ENCODE peak calls at places on chromosomes 16 and 17, in ten cellular contexts. One of them, this sample, is unnamed.

GRCh38 chr16:68423771-68424170 is 24.5 kb downstream of the SMPD3 start:
- DNase-seq in breast epithelium: peak
- DNase-seq in IMR-90: no peak
- DNase-seq in transverse colon: no peak
- DNase-seq in stomach: no peak
- DNase-seq in suprapubic skin: no peak
- DNase-seq in body of pancreas: no peak
- DNase-seq in sigmoid colon: no peak
- DNase-seq in esophagus squamous epithelium: no peak
- DNase-seq in Peyer's patch: no peak
- DNase-seq in this sample: no peak

GRCh38 chr16:50861926-50862325 is 120.0 kb downstream of the CYLD start:
- DNase-seq in breast epithelium: no peak
- DNase-seq in IMR-90: peak
- DNase-seq in transverse colon: no peak
- DNase-seq in stomach: no peak
- DNase-seq in suprapubic skin: no peak
- DNase-seq in body of pancreas: no peak
- DNase-seq in sigmoid colon: no peak
- DNase-seq in esophagus squamous epithelium: no peak
- DNase-seq in Peyer's patch: no peak
- DNase-seq in this sample: no peak

GRCh38 chr16:2150418-2151187 is 2.2 kb downstream of the RAB26 start:
- DNase-seq in breast epithelium: no peak
- DNase-seq in IMR-90: peak
- DNase-seq in transverse colon: peak
- DNase-seq in stomach: peak
- DNase-seq in suprapubic skin: peak
- DNase-seq in body of pancreas: peak
- DNase-seq in sigmoid colon: no peak
- DNase-seq in esophagus squamous epithelium: no peak
- DNase-seq in Peyer's patch: no peak
- DNase-seq in this sample: no peak

GRCh38 chr16:70602831-70603230 is 43.5 kb upstream of the IL34 start:
- DNase-seq in breast epithelium: no peak
- DNase-seq in IMR-90: no peak
- DNase-seq in transverse colon: no peak
- DNase-seq in stomach: no peak
- DNase-seq in suprapubic skin: no peak
- DNase-seq in body of pancreas: no peak
- DNase-seq in sigmoid colon: no peak
- DNase-seq in esophagus squamous epithelium: no peak
- DNase-seq in Peyer's patch: no peak
- DNase-seq in this sample: no peak

GRCh38 chr17:11369570-11369969 is 128.6 kb downstream of the SHISA6 start:
- DNase-seq in breast epithelium: no peak
- DNase-seq in IMR-90: no peak
- DNase-seq in transverse colon: no peak
- DNase-seq in stomach: no peak
- DNase-seq in suprapubic skin: no peak
- DNase-seq in body of pancreas: no peak
- DNase-seq in sigmoid colon: no peak
- DNase-seq in esophagus squamous epithelium: no peak
- DNase-seq in Peyer's patch: no peak
- DNase-seq in this sample: no peak

GRCh38 chr17:77824780-77825280 is 133.7 kb upstream of the TNRC6C start:
- DNase-seq in breast epithelium: no peak
- DNase-seq in IMR-90: no peak
- DNase-seq in transverse colon: no peak
- DNase-seq in stomach: no peak
- DNase-seq in suprapubic skin: no peak
- DNase-seq in body of pancreas: no peak
- DNase-seq in sigmoid colon: peak
- DNase-seq in esophagus squamous epithelium: no peak
- DNase-seq in Peyer's patch: no peak
- DNase-seq in this sample: no peak

GRCh38 chr16:1310832-1311200 is 1.4 kb downstream of the UBE2I start:
- DNase-seq in breast epithelium: no peak
- DNase-seq in IMR-90: no peak
- DNase-seq in transverse colon: no peak
- DNase-seq in stomach: peak
- DNase-seq in suprapubic skin: no peak
- DNase-seq in body of pancreas: no peak
- DNase-seq in sigmoid colon: no peak
- DNase-seq in esophagus squamous epithelium: no peak
- DNase-seq in Peyer's patch: no peak
- DNase-seq in this sample: no peak

GRCh38 chr17:6254036-6254435 is 180.9 kb downstream of the AIPL1 start:
- DNase-seq in breast epithelium: no peak
- DNase-seq in IMR-90: no peak
- DNase-seq in transverse colon: no peak
- DNase-seq in stomach: no peak
- DNase-seq in suprapubic skin: no peak
- DNase-seq in body of pancreas: no peak
- DNase-seq in sigmoid colon: no peak
- DNase-seq in esophagus squamous epithelium: no peak
- DNase-seq in Peyer's patch: no peak
- DNase-seq in this sample: no peak

GRCh38 chr17:16999931-17000625 is 28.2 kb upstream of the TNFRSF13B start:
- DNase-seq in breast epithelium: no peak
- DNase-seq in IMR-90: no peak
- DNase-seq in transverse colon: no peak
- DNase-seq in stomach: no peak
- DNase-seq in suprapubic skin: no peak
- DNase-seq in body of pancreas: no peak
- DNase-seq in sigmoid colon: peak
- DNase-seq in esophagus squamous epithelium: no peak
- DNase-seq in Peyer's patch: peak
- DNase-seq in this sample: no peak

GRCh38 chr17:16995930-16996329 is 24.0 kb upstream of the TNFRSF13B start:
- DNase-seq in breast epithelium: peak
- DNase-seq in IMR-90: no peak
- DNase-seq in transverse colon: no peak
- DNase-seq in stomach: no peak
- DNase-seq in suprapubic skin: no peak
- DNase-seq in body of pancreas: no peak
- DNase-seq in sigmoid colon: peak
- DNase-seq in esophagus squamous epithelium: no peak
- DNase-seq in Peyer's patch: peak
- DNase-seq in this sample: no peak

GRCh38 chr17:16994626-16995025 is 22.7 kb upstream of the TNFRSF13B start:
- DNase-seq in breast epithelium: no peak
- DNase-seq in IMR-90: no peak
- DNase-seq in transverse colon: no peak
- DNase-seq in stomach: no peak
- DNase-seq in suprapubic skin: no peak
- DNase-seq in body of pancreas: no peak
- DNase-seq in sigmoid colon: peak
- DNase-seq in esophagus squamous epithelium: no peak
- DNase-seq in Peyer's patch: no peak
- DNase-seq in this sample: no peak

GRCh38 chr17:17001076-17001777 is 29.3 kb upstream of the TNFRSF13B start:
- DNase-seq in breast epithelium: peak
- DNase-seq in IMR-90: no peak
- DNase-seq in transverse colon: no peak
- DNase-seq in stomach: no peak
- DNase-seq in suprapubic skin: no peak
- DNase-seq in body of pancreas: no peak
- DNase-seq in sigmoid colon: peak
- DNase-seq in esophagus squamous epithelium: no peak
- DNase-seq in Peyer's patch: peak
- DNase-seq in this sample: no peak

GRCh38 chr17:16997514-16998429 is 25.9 kb upstream of the TNFRSF13B start:
- DNase-seq in breast epithelium: peak
- DNase-seq in IMR-90: no peak
- DNase-seq in transverse colon: no peak
- DNase-seq in stomach: no peak
- DNase-seq in suprapubic skin: no peak
- DNase-seq in body of pancreas: no peak
- DNase-seq in sigmoid colon: peak
- DNase-seq in esophagus squamous epithelium: no peak
- DNase-seq in Peyer's patch: peak
- DNase-seq in this sample: peak
- TF ChIP-seq CTCF in breast epithelium: no peak
- TF ChIP-seq CTCF in IMR-90: no peak
- TF ChIP-seq CTCF in transverse colon: no peak
- TF ChIP-seq CTCF in stomach: no peak
- TF ChIP-seq CTCF in suprapubic skin: no peak
- TF ChIP-seq CTCF in body of pancreas: no peak
- TF ChIP-seq CTCF in sigmoid colon: no peak
- TF ChIP-seq CTCF in esophagus squamous epithelium: no peak
- TF ChIP-seq CTCF in Peyer's patch: no peak
- TF ChIP-seq CTCF in this sample: no peak

GRCh38 chr17:80718428-80718827 is 173.8 kb downstream of the RPTOR start:
- DNase-seq in breast epithelium: no peak
- DNase-seq in IMR-90: no peak
- DNase-seq in transverse colon: no peak
- DNase-seq in stomach: no peak
- DNase-seq in suprapubic skin: no peak
- DNase-seq in body of pancreas: no peak
- DNase-seq in sigmoid colon: no peak
- DNase-seq in esophagus squamous epithelium: no peak
- DNase-seq in Peyer's patch: no peak
- DNase-seq in this sample: no peak

GRCh38 chr17:80722656-80723055 is 178.0 kb downstream of the RPTOR start:
- DNase-seq in breast epithelium: no peak
- DNase-seq in IMR-90: no peak
- DNase-seq in transverse colon: no peak
- DNase-seq in stomach: no peak
- DNase-seq in suprapubic skin: no peak
- DNase-seq in body of pancreas: no peak
- DNase-seq in sigmoid colon: no peak
- DNase-seq in esophagus squamous epithelium: no peak
- DNase-seq in Peyer's patch: no peak
- DNase-seq in this sample: no peak

GRCh38 chr17:80719449-80719848 is 174.8 kb downstream of the RPTOR start:
- DNase-seq in breast epithelium: no peak
- DNase-seq in IMR-90: no peak
- DNase-seq in transverse colon: no peak
- DNase-seq in stomach: no peak
- DNase-seq in suprapubic skin: no peak
- DNase-seq in body of pancreas: no peak
- DNase-seq in sigmoid colon: no peak
- DNase-seq in esophagus squamous epithelium: no peak
- DNase-seq in Peyer's patch: no peak
- DNase-seq in this sample: no peak

GRCh38 chr17:80717661-80718060 is 173.0 kb downstream of the RPTOR start:
- DNase-seq in breast epithelium: no peak
- DNase-seq in IMR-90: no peak
- DNase-seq in transverse colon: no peak
- DNase-seq in stomach: no peak
- DNase-seq in suprapubic skin: no peak
- DNase-seq in body of pancreas: no peak
- DNase-seq in sigmoid colon: no peak
- DNase-seq in esophagus squamous epithelium: no peak
- DNase-seq in Peyer's patch: no peak
- DNase-seq in this sample: no peak

DNA sequence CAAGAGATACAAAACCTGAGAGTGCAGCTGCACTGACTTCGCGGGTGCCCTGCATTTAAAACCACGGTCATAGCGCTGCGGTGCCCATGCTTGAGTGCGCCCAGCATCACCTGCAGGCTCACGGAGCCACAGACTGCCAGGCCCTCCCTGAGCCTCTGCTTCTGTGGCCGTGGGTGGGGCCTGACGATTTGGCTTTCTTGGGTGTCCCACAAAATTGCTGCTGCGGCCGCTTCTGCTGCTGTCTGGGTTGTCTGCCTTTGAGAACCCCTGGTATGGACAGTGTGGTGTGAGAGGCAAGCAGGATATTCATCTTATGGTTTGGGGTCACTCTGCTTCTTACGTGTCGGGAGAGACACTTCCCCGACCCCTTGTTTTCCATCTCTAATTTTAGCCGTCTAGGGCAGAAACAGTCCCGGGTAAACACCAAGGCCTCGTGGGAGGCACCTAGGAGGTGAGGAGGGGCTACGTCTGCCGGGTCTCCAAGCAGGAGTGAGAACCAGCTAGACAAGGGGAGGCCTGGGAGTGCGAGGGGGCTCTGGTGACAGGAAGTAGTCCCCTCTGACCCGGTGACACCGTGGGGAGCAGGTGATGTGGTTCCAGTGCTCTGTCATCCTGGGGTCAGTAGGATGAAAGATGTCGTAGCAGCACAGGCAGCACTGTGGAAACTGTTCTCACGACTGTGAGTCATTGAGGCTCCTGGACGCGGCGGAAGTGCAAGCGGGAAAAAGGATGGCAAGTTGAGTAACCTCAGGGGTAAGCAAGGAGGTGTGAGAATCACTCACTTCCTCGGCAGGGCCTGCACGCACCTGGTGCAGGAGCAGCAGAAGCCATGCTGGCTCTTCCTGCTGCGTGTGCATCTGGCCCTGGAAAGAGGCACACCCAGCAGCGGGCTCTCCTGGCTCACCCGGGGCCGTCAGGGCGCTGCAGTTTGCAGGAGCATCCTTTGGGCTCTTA is 176.3 kb downstream of the RPTOR start:
- DNase-seq in breast epithelium: no peak
- DNase-seq in IMR-90: peak
- DNase-seq in transverse colon: peak
- DNase-seq in stomach: peak
- DNase-seq in suprapubic skin: no peak
- DNase-seq in body of pancreas: peak
- DNase-seq in sigmoid colon: no peak
- DNase-seq in esophagus squamous epithelium: no peak
- DNase-seq in Peyer's patch: peak
- DNase-seq in this sample: no peak
- H3K27ac ChIP-seq in breast epithelium: no peak
- H3K27ac ChIP-seq in IMR-90: peak
- H3K27ac ChIP-seq in transverse colon: peak
- H3K27ac ChIP-seq in stomach: no peak
- H3K27ac ChIP-seq in suprapubic skin: no peak
- H3K27ac ChIP-seq in body of pancreas: no peak
- H3K27ac ChIP-seq in sigmoid colon: no peak
- H3K27ac ChIP-seq in esophagus squamous epithelium: peak
- H3K27ac ChIP-seq in Peyer's patch: peak
- H3K27ac ChIP-seq in this sample: no peak

DNA sequence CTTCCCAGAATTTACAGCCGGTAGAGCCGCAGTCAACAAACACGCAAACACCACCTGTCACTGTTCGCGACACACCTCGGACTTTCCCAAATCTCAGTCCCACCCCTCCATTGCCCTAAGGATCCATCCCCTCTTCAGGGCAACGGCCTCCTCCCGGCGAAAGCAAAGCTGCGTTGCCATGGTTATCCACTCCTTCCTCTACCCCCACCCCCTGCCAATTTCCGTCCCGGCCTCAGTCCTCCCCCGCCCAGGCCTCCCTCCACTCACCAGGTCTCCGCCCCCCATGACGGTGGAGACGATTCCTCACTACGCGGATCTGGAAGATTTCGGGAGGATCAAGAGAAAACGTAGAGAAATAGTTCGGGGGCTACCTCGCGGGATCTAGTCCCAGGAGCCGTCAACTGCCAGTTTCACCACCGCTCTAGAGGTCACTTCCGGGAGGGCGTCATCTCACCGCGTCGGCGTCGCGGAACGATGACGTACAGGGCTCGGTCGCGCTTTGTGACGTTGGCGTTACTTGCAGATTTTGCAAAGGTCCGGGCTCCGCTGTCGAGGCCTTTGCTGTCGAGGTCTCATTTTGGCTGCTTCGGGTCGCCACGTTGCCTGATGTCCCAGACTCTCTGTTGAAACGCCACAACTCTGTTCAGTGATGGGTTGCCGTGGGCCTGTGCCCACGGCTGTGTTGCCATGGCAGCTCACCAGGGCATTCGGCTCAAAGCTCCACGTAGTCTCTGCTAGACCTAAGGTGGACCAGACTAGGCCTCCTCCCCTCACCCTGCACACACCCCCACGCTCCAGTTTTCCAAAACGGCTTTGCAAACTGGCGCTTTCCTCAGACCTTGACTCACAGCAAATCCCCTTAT is at the start of gene CWC25:
- DNase-seq in breast epithelium: peak
- DNase-seq in IMR-90: peak
- DNase-seq in transverse colon: peak
- DNase-seq in stomach: peak
- DNase-seq in suprapubic skin: peak
- DNase-seq in body of pancreas: peak
- DNase-seq in sigmoid colon: peak
- DNase-seq in esophagus squamous epithelium: peak
- DNase-seq in Peyer's patch: peak
- DNase-seq in this sample: peak
- TF ChIP-seq POLR2A in breast epithelium: peak
- TF ChIP-seq POLR2A in IMR-90: peak
- TF ChIP-seq POLR2A in transverse colon: peak
- TF ChIP-seq POLR2A in stomach: peak
- TF ChIP-seq POLR2A in suprapubic skin: peak
- TF ChIP-seq POLR2A in body of pancreas: peak
- TF ChIP-seq POLR2A in sigmoid colon: peak
- TF ChIP-seq POLR2A in esophagus squamous epithelium: no peak
- TF ChIP-seq POLR2A in Peyer's patch: peak
- TF ChIP-seq POLR2A in this sample: peak

GRCh38 chr17:37225458-37225857 is 150.3 kb upstream of the C17orf78 start:
- DNase-seq in breast epithelium: no peak
- DNase-seq in IMR-90: no peak
- DNase-seq in transverse colon: no peak
- DNase-seq in stomach: no peak
- DNase-seq in suprapubic skin: no peak
- DNase-seq in body of pancreas: no peak
- DNase-seq in sigmoid colon: no peak
- DNase-seq in esophagus squamous epithelium: no peak
- DNase-seq in Peyer's patch: no peak
- DNase-seq in this sample: no peak

GRCh38 chr17:37218849-37219248 is 156.9 kb upstream of the C17orf78 start:
- DNase-seq in breast epithelium: no peak
- DNase-seq in IMR-90: no peak
- DNase-seq in transverse colon: no peak
- DNase-seq in stomach: no peak
- DNase-seq in suprapubic skin: no peak
- DNase-seq in body of pancreas: no peak
- DNase-seq in sigmoid colon: no peak
- DNase-seq in esophagus squamous epithelium: no peak
- DNase-seq in Peyer's patch: no peak
- DNase-seq in this sample: no peak

GRCh38 chr17:37221865-37222264 is 153.9 kb upstream of the C17orf78 start:
- DNase-seq in breast epithelium: no peak
- DNase-seq in IMR-90: no peak
- DNase-seq in transverse colon: no peak
- DNase-seq in stomach: no peak
- DNase-seq in suprapubic skin: no peak
- DNase-seq in body of pancreas: no peak
- DNase-seq in sigmoid colon: no peak
- DNase-seq in esophagus squamous epithelium: no peak
- DNase-seq in Peyer's patch: no peak
- DNase-seq in this sample: no peak

GRCh38 chr17:37219876-37220608 is 155.7 kb upstream of the C17orf78 start:
- DNase-seq in breast epithelium: no peak
- DNase-seq in IMR-90: no peak
- DNase-seq in transverse colon: no peak
- DNase-seq in stomach: no peak
- DNase-seq in suprapubic skin: no peak
- DNase-seq in body of pancreas: no peak
- DNase-seq in sigmoid colon: no peak
- DNase-seq in esophagus squamous epithelium: no peak
- DNase-seq in Peyer's patch: no peak
- DNase-seq in this sample: no peak

DNA sequence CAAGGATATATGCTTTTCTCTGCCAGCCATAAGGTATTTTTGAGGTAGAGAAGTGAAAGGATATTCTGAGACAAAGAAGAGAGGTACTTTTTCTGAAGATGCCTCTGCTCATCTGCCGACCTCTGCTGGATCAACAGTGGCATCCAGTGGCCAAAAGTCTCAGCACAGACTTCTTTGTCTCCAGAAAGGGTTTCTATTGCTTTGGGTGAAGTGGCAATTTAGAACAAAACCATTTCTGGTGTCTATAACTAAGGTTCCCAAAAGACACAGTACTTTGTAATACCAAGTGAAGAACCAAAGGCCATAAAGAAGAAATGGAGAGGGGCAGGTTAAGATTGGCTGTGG is 155.2 kb upstream of the C17orf78 start:
- DNase-seq in breast epithelium: no peak
- DNase-seq in IMR-90: peak
- DNase-seq in transverse colon: peak
- DNase-seq in stomach: no peak
- DNase-seq in suprapubic skin: no peak
- DNase-seq in body of pancreas: no peak
- DNase-seq in sigmoid colon: no peak
- DNase-seq in esophagus squamous epithelium: no peak
- DNase-seq in Peyer's patch: peak
- DNase-seq in this sample: no peak
- TF ChIP-seq CTCF in breast epithelium: no peak
- TF ChIP-seq CTCF in IMR-90: peak
- TF ChIP-seq CTCF in transverse colon: no peak
- TF ChIP-seq CTCF in stomach: peak
- TF ChIP-seq CTCF in suprapubic skin: peak
- TF ChIP-seq CTCF in body of pancreas: no peak
- TF ChIP-seq CTCF in sigmoid colon: no peak
- TF ChIP-seq CTCF in esophagus squamous epithelium: peak
- TF ChIP-seq CTCF in Peyer's patch: peak
- TF ChIP-seq CTCF in this sample: no peak

This sample was measured in heart left ventricle.